ENCODE peak calls at places on chromosomes 16 and 17, in five cellular contexts. D is mammary epithelial cell, B is uterus, S is small intestine, N is IMR-90. C is an unnamed sample.

GRCh38 chr16:49881890-49882289 is 26.0 kb upstream of the ZNF423 start:
- DNase-seq in B (no peak), N (no peak), S (no peak), D (no peak), C (no peak)

GRCh38 chr16:617855-618254 is 12.9 kb upstream of the WFIKKN1 start:
- DNase-seq in N (no peak), S (no peak), B (no peak), D (no peak), C (no peak)

GRCh38 chr17:27296427-27296979 is 2.6 kb downstream of the WSB1 start:
- DNase-seq in D (peak; percentile 79), N (peak; percentile 85), B (no peak), S (no peak), C (no peak)

GRCh38 chr16:8937803-8938202 is 25.9 kb downstream of the USP7 start:
- DNase-seq in B (no peak), D (no peak), N (no peak), S (no peak), C (peak; percentile 48)

GRCh38 chr17:32865141-32865540 is 11.8 kb downstream of the MYO1D start:
- DNase-seq in N (no peak), B (no peak), S (no peak), D (no peak), C (no peak)

GRCh38 chr17:40065041-40065770 is 2.4 kb downstream of the THRA start:
- DNase-seq in S (peak; percentile 36), D (no peak), B (no peak), N (peak; percentile 58), C (peak; percentile 62)

GRCh38 chr16:72224260-72224768 is 52.4 kb upstream of the PMFBP1 start:
- DNase-seq in S (peak; percentile 95), D (peak; percentile 4), B (no peak), N (no peak), C (no peak)

GRCh38 chr17:40342575-40343058 is 21.9 kb downstream of the GJD3 start:
- DNase-seq in N (no peak), D (no peak), S (peak; percentile 46), B (peak; percentile 31), C (peak; percentile 17)

GRCh38 chr17:1294157-1294717 is 14.8 kb downstream of the TRARG1 start:
- DNase-seq in B (no peak), S (peak; percentile 76), N (no peak), D (no peak), C (no peak)

GRCh38 chr16:3188925-3189825 is 1.2 kb downstream of the OR1F1 start:
- DNase-seq in D (peak; percentile 76), B (no peak), N (peak; percentile 59), S (no peak), C (no peak)

GRCh38 chr17:3887811-3888210 is 5.0 kb downstream of the CAMKK1 start:
- DNase-seq in N (no peak), S (no peak), B (no peak), D (no peak), C (no peak)

GRCh38 chr17:2266045-2266864 is 37.3 kb downstream of the SMG6 start:
- DNase-seq in B (no peak), S (peak; percentile 72), N (no peak), D (no peak), C (no peak)

GRCh38 chr17:38428150-38428642 is at the start of gene ARHGAP23:
- DNase-seq in N (peak; percentile 72), S (peak; percentile 25), B (peak; percentile 69), D (peak; percentile 24), C (peak; percentile 93)

GRCh38 chr17:18961634-18962493 is 9.9 kb downstream of the SLC5A10 start:
- DNase-seq in D (peak; percentile 47), S (no peak), N (peak; percentile 43), B (no peak), C (no peak)

GRCh38 chr17:67879662-67880061 is 54.4 kb downstream of the BPTF start:
- DNase-seq in N (no peak), D (no peak), S (no peak), B (no peak), C (no peak)

GRCh38 chr16:11010576-11011221 is 66.3 kb downstream of the CLEC16A start:
- DNase-seq in B (no peak), S (peak; percentile 87), D (no peak), N (no peak), C (peak; percentile 83)

GRCh38 chr17:36939059-36939943 is 2.0 kb downstream of the LHX1 start:
- DNase-seq in D (no peak), N (no peak), B (no peak), S (no peak), C (no peak)

GRCh38 chr17:75645501-75645888 is 12.3 kb downstream of the SMIM5 start:
- DNase-seq in D (peak; percentile 87), N (no peak), B (no peak), S (peak; percentile 91), C (no peak)

GRCh38 chr16:1295465-1295864 is 14.0 kb upstream of the UBE2I start:
- DNase-seq in N (no peak), S (no peak), B (no peak), D (no peak), C (no peak)

GRCh38 chr16:70250748-70251650 is 741 bp downstream of the EXOSC6 start:
- DNase-seq in B (no peak), S (peak; percentile 43), N (peak; percentile 35), D (peak; percentile 48), C (peak; percentile 70)

GRCh38 chr17:42107597-42108576 is 4.6 kb downstream of the DHX58 start:
- DNase-seq in D (peak; percentile 50), S (peak; percentile 83), N (peak; percentile 32), B (peak; percentile 66), C (peak; percentile 77)

GRCh38 chr17:11334493-11334892 is 93.5 kb downstream of the SHISA6 start:
- DNase-seq in N (no peak), B (no peak), S (no peak), D (no peak), C (no peak)

GRCh38 chr16:1743376-1744337 is 27.7 kb downstream of the NME3 start:
- DNase-seq in D (no peak), B (no peak), S (no peak), N (no peak), C (no peak)

GRCh38 chr17:32929288-32929574 is 1.3 kb downstream of the TMEM98 start:
- DNase-seq in S (no peak), N (peak; percentile 10), B (no peak), D (no peak), C (no peak)

GRCh38 chr17:76063880-76064546 is 8.3 kb downstream of the SRP68 start:
- DNase-seq in S (no peak), N (no peak), B (no peak), D (no peak), C (no peak)

GRCh38 chr16:72474511-72475123 is 302.7 kb upstream of the PMFBP1 start:
- DNase-seq in D (peak; percentile 85), S (no peak), N (peak; percentile 78), B (no peak), C (no peak)

GRCh38 chr16:22266546-22266945 is 30.7 kb upstream of the POLR3E start:
- DNase-seq in D (no peak), N (no peak), S (no peak), B (no peak), C (no peak)

GRCh38 chr16:66525396-66526180 is 24.3 kb downstream of the TK2 start:
- DNase-seq in N (no peak), B (no peak), D (peak; percentile 93), S (no peak), C (no peak)

GRCh38 chr16:1809281-1809801 is 15.8 kb upstream of the IGFALS start:
- DNase-seq in N (no peak), D (no peak), B (no peak), S (peak; percentile 49), C (no peak)

GRCh38 chr17:76826290-76827138 is 41.7 kb upstream of the MGAT5B start:
- DNase-seq in D (no peak), B (no peak), N (no peak), S (no peak), C (no peak)

GRCh38 chr16:54936979-54937672 is 6.5 kb downstream of the IRX5 start:
- DNase-seq in N (no peak), D (peak; percentile 82), S (no peak), B (no peak), C (no peak)

GRCh38 chr16:56470232-56470631 is 18.9 kb downstream of the OGFOD1 start:
- DNase-seq in N (no peak), D (peak; percentile 78), S (no peak), B (no peak), C (no peak)
- H3K4me1 ChIP-seq in N (no peaks in the 10 kb centered on the region), D (peaks cover 10% of the 10 kb centered on the region), S (no peaks in the 10 kb centered on the region), B (no peaks in the 10 kb centered on the region), C (no peaks in the 10 kb centered on the region)

GRCh38 chr16:24753437-24753836 is 24.0 kb downstream of the TNRC6A start:
- DNase-seq in S (no peak), D (no peak), B (no peak), N (no peak), C (no peak)

GRCh38 chr16:24754543-24754942 is 25.1 kb downstream of the TNRC6A start:
- DNase-seq in B (no peak), D (no peak), S (no peak), N (no peak), C (no peak)

GRCh38 chr16:24758373-24758772 is 28.9 kb downstream of the TNRC6A start:
- DNase-seq in D (no peak), N (peak; percentile 47), S (no peak), B (no peak), C (no peak)

GRCh38 chr16:24758986-24759385 is 29.5 kb downstream of the TNRC6A start:
- DNase-seq in S (no peak), D (no peak), B (no peak), N (no peak), C (no peak)

DNA sequence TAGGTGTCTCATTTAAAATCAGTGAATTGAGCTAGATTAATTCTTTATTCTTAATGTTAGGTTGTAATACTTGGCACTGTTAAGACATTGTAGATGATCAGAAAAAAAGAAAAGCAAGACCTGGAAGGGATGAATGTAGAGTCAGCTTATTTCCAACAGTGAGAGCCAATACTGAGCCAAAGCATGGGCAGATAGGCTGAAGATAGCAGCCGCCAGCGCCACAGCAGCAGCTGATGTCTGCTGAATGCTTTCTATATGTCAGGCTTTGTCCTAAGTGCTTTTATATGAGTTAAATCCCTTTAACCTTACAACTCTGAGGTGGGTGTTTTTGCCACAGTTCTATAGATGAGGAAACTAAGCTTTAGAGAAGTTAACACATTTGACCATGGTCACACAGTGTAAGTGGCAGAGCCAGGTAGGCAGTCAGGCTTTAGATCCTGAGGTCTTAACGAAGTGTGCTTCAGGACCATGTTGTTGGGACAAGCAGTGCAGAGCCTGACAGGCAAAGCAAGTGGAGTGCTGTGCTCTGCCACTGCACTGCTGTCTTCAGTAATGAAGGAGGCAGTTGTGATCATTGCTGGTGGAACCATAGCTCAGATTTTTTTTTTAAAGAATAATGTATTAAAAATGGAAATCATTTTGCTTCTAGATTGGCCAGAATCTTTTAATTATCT is 25.9 kb downstream of the TNRC6A start:
- DNase-seq in B (no peak), N (no peak), S (no peak), D (no peak), C (no peak)
- H3K4me1 ChIP-seq in B (peaks cover 8% of the 10 kb centered on the region), N (peaks cover 3% of the 10 kb centered on the region), S (peaks cover 4% of the 10 kb centered on the region), D (peaks cover 11% of the 10 kb centered on the region), C (peaks cover 79% of the 10 kb centered on the region)

DNA sequence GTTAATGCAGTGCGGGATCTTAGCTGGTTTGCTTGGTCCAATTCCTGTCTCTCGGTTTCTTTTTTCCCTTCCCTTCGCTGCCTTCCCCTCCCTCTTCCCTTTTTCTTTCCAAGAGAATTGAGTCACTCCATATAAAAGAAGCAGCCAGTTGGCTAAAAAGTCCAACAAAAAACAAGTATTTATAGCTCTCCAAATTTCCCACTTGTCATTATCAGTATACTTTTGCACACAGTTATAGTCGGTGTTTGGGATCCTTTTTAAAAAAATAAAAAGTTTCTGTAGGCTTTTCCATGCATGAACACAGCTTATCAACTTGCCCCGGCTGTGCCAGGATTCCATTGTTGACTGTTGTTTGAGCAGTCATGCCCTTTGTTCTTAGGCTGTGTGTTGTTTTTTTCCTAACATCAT is 24.9 kb downstream of the HMOX2 start:
- DNase-seq in N (peak; percentile 50), S (peak; percentile 62), D (no peak), B (no peak), C (no peak)
- H3K4me1 ChIP-seq in N (peaks cover 20% of the 10 kb centered on the region), S (peaks cover 8% of the 10 kb centered on the region), D (peaks cover 56% of the 10 kb centered on the region), B (no peaks in the 10 kb centered on the region), C (peaks cover 29% of the 10 kb centered on the region)

GRCh38 chr17:58396173-58396572 is 21.2 kb downstream of the RNF43 start:
- DNase-seq in D (no peak), B (no peak), N (no peak), S (no peak), C (no peak)
- H3K4me1 ChIP-seq in D (peaks cover 41% of the 10 kb centered on the region), B (no peaks in the 10 kb centered on the region), N (no peaks in the 10 kb centered on the region), S (no peaks in the 10 kb centered on the region), C (peaks cover 11% of the 10 kb centered on the region)

C was measured in adrenal gland.